ENCODE peak calls at places on chromosomes 16 and 17, in four cellular contexts. O, N, Y and W are unnamed samples.
A peak's percentile ranks its signal among the peaks of the same experiment; 100 is the strongest.

GRCh38 chr16:27229891-27230470 is 26.7 kb downstream of the KDM8 start:
- DNase-seq in Y (no peak), O (no peak), N (no peak), W (no peak)

GRCh38 chr16:67404740-67405226 is 11.5 kb upstream of the TPPP3 start:
- DNase-seq in Y (no peak), O (no peak), N (no peak), W (no peak)

GRCh38 chr17:69228576-69228975 is at the start of gene ABCA10:
- DNase-seq in N (no peak), Y (no peak), O (peak; percentile 28), W (peak; percentile 7)

GRCh38 chr17:64212122-64212521 is 50.9 kb downstream of the TEX2 start:
- DNase-seq in O (peak; percentile 79), N (no peak), Y (no peak), W (peak; percentile 51)

GRCh38 chr17:40551091-40551873 is 14.0 kb downstream of the CCR7 start:
- DNase-seq in N (no peak), Y (no peak), O (peak; percentile 100), W (peak; percentile 98)

GRCh38 chr17:76370261-76370993 is 14.0 kb upstream of the SPHK1 start:
- DNase-seq in O (peak; percentile 90), N (no peak), Y (no peak), W (peak; percentile 95)

GRCh38 chr16:58393138-58393504 is 850 bp downstream of the GINS3 start:
- DNase-seq in Y (no peak), N (no peak), O (peak; percentile 9), W (no peak)

GRCh38 chr17:81338301-81339179 is 43.4 kb upstream of the SLC38A10 start:
- DNase-seq in O (no peak), N (no peak), Y (no peak), W (no peak)

GRCh38 chr17:73317554-73318426 is 6.0 kb upstream of the CDC42EP4 start:
- DNase-seq in O (no peak), Y (no peak), N (no peak), W (no peak)

GRCh38 chr17:57993471-57994365 is 5.7 kb upstream of the VEZF1 start:
- DNase-seq in O (no peak), N (no peak), Y (no peak), W (no peak)

GRCh38 chr17:14732211-14732610 is 431.3 kb downstream of the HS3ST3B1 start:
- DNase-seq in O (no peak), N (no peak), Y (no peak), W (no peak)